ENCODE peak calls at places on chromosome 13, in nine cellular contexts. L, E, X, V, R, H, J, P and Q are unnamed samples.

GRCh38 chr13:38283346-38283745 is 66.3 kb upstream of the UFM1 start:
- DNase-seq in L (no peak), R (no peak), E (no peak), V (no peak), X (no peak), P (no peak), H (no peak), J (no peak), Q (no peak)

GRCh38 chr13:99046851-99047250 is 69.0 kb upstream of the DOCK9 start:
- DNase-seq in H (no peak), P (no peak), R (no peak), J (no peak), X (no peak), E (no peak), L (no peak), V (no peak), Q (no peak)

GRCh38 chr13:47033216-47033615 is 136.4 kb upstream of the HTR2A start:
- DNase-seq in E (peak; percentile 50), X (no peak), R (no peak), J (peak; percentile 45), V (no peak), P (no peak), H (peak; percentile 55), L (peak; percentile 57), Q (no peak)

GRCh38 chr13:84263354-84264069 is 381.2 kb upstream of the SLITRK1 start:
- DNase-seq in R (no peak), X (peak; percentile 34), L (no peak), J (no peak), E (peak; percentile 47), H (no peak), V (peak; percentile 3), P (no peak), Q (no peak)

GRCh38 chr13:48066310-48066989 is 28.5 kb downstream of the MED4 start:
- DNase-seq in H (peak; percentile 16), X (no peak), J (peak; percentile 8), R (no peak), E (no peak), P (no peak), L (peak; percentile 31), V (peak; percentile 42), Q (peak; percentile 25)

GRCh38 chr13:94825507-94825906 is 113.2 kb upstream of the SOX21 start:
- DNase-seq in H (no peak), J (peak; percentile 88), X (peak; percentile 13), E (peak; percentile 87), R (peak; percentile 63), L (peak; percentile 55), V (no peak), P (peak; percentile 78), Q (no peak)

GRCh38 chr13:111484959-111485358 is 164.5 kb downstream of the TEX29 start:
- DNase-seq in V (no peak), X (no peak), J (no peak), L (no peak), E (no peak), H (no peak), R (no peak), P (no peak), Q (no peak)

GRCh38 chr13:80084086-80084676 is 256.7 kb downstream of the SPRY2 start:
- DNase-seq in L (peak; percentile 96), X (no peak), E (no peak), V (no peak), R (no peak), H (peak; percentile 93), P (no peak), J (peak; percentile 95), Q (no peak)

GRCh38 chr13:43134896-43135295 is 111.5 kb downstream of the DNAJC15 start:
- DNase-seq in L (no peak), E (no peak), H (no peak), V (no peak), X (no peak), R (no peak), P (no peak), J (no peak), Q (no peak)

GRCh38 chr13:43132911-43133310 is 109.5 kb downstream of the DNAJC15 start:
- DNase-seq in E (no peak), R (no peak), X (no peak), J (no peak), P (no peak), V (no peak), L (no peak), H (no peak), Q (no peak)

GRCh38 chr13:43133792-43134191 is 110.4 kb downstream of the DNAJC15 start:
- DNase-seq in J (no peak), E (peak; percentile 66), R (no peak), X (no peak), L (no peak), P (no peak), H (no peak), V (no peak), Q (no peak)

GRCh38 chr13:43129511-43130130 is 106.2 kb downstream of the DNAJC15 start:
- DNase-seq in E (no peak), V (no peak), J (no peak), P (no peak), R (no peak), X (no peak), L (no peak), H (no peak), Q (no peak)

DNA sequence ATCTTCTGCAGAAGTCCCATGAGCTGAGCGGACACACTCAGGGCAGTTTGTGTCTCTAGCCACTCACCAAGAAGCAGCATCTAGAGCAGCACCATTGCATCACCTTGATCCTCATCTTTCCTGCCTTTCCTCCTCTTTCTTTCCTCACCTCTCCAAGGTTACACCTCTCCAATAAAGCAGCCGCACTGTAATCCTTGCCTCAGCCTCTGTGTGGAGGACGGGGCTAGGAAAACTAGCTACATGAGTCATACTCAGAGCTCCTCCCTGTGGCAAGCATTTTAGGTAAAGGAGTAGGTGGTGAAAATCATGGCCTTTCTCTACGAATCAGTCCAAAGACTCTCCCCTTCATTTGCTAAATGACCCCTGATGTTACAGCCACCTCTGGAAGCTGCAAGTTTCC is 108.8 kb downstream of the DNAJC15 start:
- DNase-seq in X (peak; percentile 25), J (peak; percentile 58), H (peak; percentile 36), P (no peak), E (peak; percentile 87), R (no peak), L (peak; percentile 50), V (no peak), Q (no peak)
- TF ChIP-seq CTCF in X (no peak), J (peak; percentile 43), H (peak; percentile 33), P (no peak), E (peak; percentile 69), R (peak; percentile 45), L (peak; percentile 33), V (peak; percentile 18), Q (peak; percentile 33)

GRCh38 chr13:97978661-97979450 is 25.4 kb downstream of the IPO5 start:
- DNase-seq in E (no peak), V (no peak), H (peak; percentile 28), J (peak; percentile 16), X (no peak), L (peak; percentile 32), P (no peak), R (no peak), Q (no peak)

GRCh38 chr13:97979556-97979955 is 26.1 kb downstream of the IPO5 start:
- DNase-seq in V (no peak), R (no peak), X (no peak), E (no peak), L (no peak), J (no peak), P (no peak), H (no peak), Q (no peak)

GRCh38 chr13:97977982-97978381 is 24.5 kb downstream of the IPO5 start:
- DNase-seq in J (no peak), E (no peak), R (no peak), L (no peak), H (no peak), X (no peak), P (no peak), V (no peak), Q (no peak)

GRCh38 chr13:97986841-97987240 is 33.4 kb downstream of the IPO5 start:
- DNase-seq in L (no peak), X (no peak), R (no peak), J (no peak), H (no peak), E (no peak), P (peak; percentile 28), V (peak; percentile 32), Q (peak; percentile 31)

DNA sequence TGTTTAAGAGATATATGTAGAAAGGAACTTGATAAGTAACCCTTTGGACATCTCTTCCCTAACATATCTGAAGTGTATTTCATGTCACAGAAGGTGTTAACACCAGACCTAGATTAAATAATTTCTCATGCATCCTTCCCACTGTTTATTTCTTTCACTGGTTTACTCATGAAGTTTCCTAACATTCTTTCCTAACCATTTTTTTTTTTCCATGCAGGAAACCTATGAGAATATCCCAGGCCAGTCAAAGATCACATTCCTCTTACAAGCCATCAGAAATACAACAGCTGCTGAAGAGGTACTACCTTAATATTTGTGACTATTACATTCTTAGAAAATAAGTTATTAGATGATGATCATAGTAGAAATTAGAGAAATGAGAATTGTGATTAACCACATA is 28.8 kb downstream of the IPO5 start:
- DNase-seq in X (no peak), E (no peak), P (no peak), R (no peak), V (no peak), J (peak; percentile 46), H (peak; percentile 48), L (peak; percentile 58), Q (no peak)
- H3K4me3 ChIP-seq in X (no peak overlapping the region), E (no peak overlapping the region), P (no peak overlapping the region), R (no peak overlapping the region), V (no peak overlapping the region), J (no peak overlapping the region), H (no peak overlapping the region), L (no peak overlapping the region), Q (no peak overlapping the region)

DNA sequence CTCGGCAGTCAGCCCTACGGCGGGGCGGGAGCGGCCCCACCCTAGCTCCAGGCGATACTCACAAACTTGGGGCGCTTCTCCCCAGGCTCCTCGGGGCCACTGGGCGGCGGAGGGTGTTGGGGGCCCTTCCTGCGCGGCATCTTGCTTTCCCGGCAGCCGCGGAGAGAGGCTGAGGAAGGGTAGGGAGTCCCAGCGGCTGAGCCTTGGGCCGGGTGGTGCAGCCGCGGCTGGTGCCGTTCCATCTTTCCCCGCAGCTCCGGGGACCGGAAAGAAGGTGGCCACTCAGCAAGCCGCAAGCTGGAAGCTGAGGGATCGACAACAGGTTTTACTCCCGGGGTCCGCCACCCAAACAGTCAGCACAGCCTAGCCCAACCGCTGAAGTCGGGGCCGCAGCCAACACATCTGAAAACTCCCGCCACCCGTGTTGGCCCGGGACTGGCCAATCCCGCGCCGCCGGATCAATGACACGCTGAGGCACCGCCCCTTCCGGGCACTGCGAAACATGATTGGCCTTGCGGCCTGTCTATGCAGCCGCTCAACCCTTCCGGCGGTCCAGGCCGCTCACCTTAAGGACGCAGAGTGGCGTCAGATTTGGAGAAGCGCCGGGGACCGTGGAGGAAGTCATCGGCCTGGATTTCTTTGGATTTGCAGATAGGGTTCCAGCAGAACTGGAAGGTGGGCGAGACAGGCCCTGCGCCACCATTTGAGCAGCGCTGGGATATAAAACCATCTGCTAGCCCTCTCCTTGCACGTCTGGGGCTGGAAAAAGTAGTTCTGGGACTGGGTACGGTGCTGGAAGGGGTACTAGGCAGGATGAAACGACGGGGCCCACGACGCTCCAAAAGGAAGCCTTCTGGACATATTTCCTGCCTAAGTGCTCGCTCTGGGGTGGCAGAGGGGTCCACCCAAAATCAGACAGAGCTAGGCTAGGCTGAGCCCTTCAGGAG is at the start of gene DIAPH3:
- DNase-seq in R (peak; percentile 97), J (peak; percentile 97), P (peak; percentile 96), L (peak; percentile 96), V (peak; percentile 76), H (peak; percentile 95), E (peak; percentile 99), X (peak; percentile 95), Q (peak; percentile 87)
- TF ChIP-seq CTCF in R (no peak), J (no peak), P (peak; percentile 17), L (no peak), V (no peak), H (no peak), E (no peak), X (no peak), Q (no peak)

DNA sequence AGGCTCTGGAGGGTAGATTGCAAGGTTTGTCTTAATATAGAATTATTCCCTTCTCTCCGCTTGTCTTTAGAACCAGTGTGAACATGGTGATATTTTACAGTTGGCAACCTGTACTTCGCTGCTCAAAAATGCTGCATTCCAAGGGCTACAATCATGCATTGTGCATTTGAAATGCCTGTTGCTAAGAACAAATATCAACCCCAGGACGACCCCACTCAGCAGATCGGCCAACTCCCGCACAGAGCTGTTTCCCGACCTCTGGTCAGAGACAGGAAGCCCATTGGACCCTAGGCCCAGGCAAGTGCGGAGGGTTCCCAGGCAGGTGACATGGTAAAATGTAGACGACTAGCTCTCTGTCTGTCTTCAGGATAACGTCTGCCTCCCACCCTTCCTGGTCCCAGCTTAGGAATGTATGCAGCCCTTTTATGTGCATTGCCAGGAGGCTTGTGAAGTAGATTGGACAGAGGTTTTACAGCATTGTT is 263.5 kb downstream of the FOXO1 start:
- DNase-seq in X (no peak), P (no peak), V (no peak), E (peak; percentile 58), R (no peak), J (peak; percentile 88), H (peak; percentile 49), L (peak; percentile 90), Q (no peak)
- H3K4me3 ChIP-seq in X (no peak overlapping the region), P (no peak overlapping the region), V (no peak overlapping the region), E (no peak overlapping the region), R (no peak overlapping the region), J (no peak overlapping the region), H (no peak overlapping the region), L (no peak overlapping the region), Q (no peak overlapping the region)